ENCODE peak calls at places on chromosomes 4 and X, in four cellular contexts. One of them, this sample, is unnamed. For H3K4me1, the result is how much of the 10 kb centered on the place peaks cover.

GRCh38 chr4:39814403-39815185 is 116.7 kb downstream of the UBE2K start:
- DNase-seq in psoas muscle: no peak
- DNase-seq in left ventricle myocardium inferior: no peak
- DNase-seq in H9: no peak
- DNase-seq in this sample: no peak

GRCh38 chr4:184590196-184590595 is 59.1 kb downstream of the CASP3 start:
- DNase-seq in psoas muscle: no peak
- DNase-seq in left ventricle myocardium inferior: no peak
- DNase-seq in H9: no peak
- DNase-seq in this sample: no peak

GRCh38 chrX:16699389-16699788 is 13.1 kb downstream of the CTPS2 start:
- DNase-seq in psoas muscle: no peak
- DNase-seq in left ventricle myocardium inferior: no peak
- DNase-seq in H9: no peak
- DNase-seq in this sample: no peak

GRCh38 chrX:77436271-77436670 is 10.9 kb upstream of the FGF16 start:
- DNase-seq in psoas muscle: no peak
- DNase-seq in left ventricle myocardium inferior: no peak
- DNase-seq in H9: no peak
- DNase-seq in this sample: no peak

GRCh38 chr4:4758708-4759107 is 100.8 kb upstream of the MSX1 start:
- DNase-seq in psoas muscle: no peak
- DNase-seq in left ventricle myocardium inferior: no peak
- DNase-seq in H9: no peak
- DNase-seq in this sample: no peak

GRCh38 chr4:11700751-11701226 is 272.1 kb upstream of the HS3ST1 start:
- DNase-seq in psoas muscle: no peak
- DNase-seq in left ventricle myocardium inferior: no peak
- DNase-seq in H9: no peak
- DNase-seq in this sample: no peak

GRCh38 chr4:177012918-177013545 is 220.3 kb upstream of the VEGFC start:
- DNase-seq in psoas muscle: no peak
- DNase-seq in left ventricle myocardium inferior: no peak
- DNase-seq in H9: no peak
- DNase-seq in this sample: no peak

GRCh38 chr4:109803924-109804571 is 2.2 kb upstream of the CFI start:
- DNase-seq in psoas muscle: no peak
- DNase-seq in left ventricle myocardium inferior: no peak
- DNase-seq in H9: peak
- DNase-seq in this sample: no peak

GRCh38 chrX:154123241-154124219 is 20.5 kb upstream of the OPN1LW start:
- DNase-seq in psoas muscle: no peak
- DNase-seq in left ventricle myocardium inferior: peak
- DNase-seq in H9: no peak
- DNase-seq in this sample: peak

GRCh38 chr4:128600996-128601857 is 208.3 kb upstream of the JADE1 start:
- DNase-seq in psoas muscle: peak
- DNase-seq in left ventricle myocardium inferior: peak
- DNase-seq in H9: no peak
- DNase-seq in this sample: peak

GRCh38 chrX:12080265-12080664 is 58.0 kb upstream of the FRMPD4 start:
- DNase-seq in psoas muscle: no peak
- DNase-seq in left ventricle myocardium inferior: no peak
- DNase-seq in H9: peak
- DNase-seq in this sample: no peak

GRCh38 chr4:113446019-113446418 is 315.5 kb downstream of the CAMK2D start:
- DNase-seq in psoas muscle: no peak
- DNase-seq in left ventricle myocardium inferior: no peak
- DNase-seq in H9: no peak
- DNase-seq in this sample: no peak

GRCh38 chrX:47078129-47079043 is at the start of gene RGN:
- DNase-seq in psoas muscle: peak
- DNase-seq in left ventricle myocardium inferior: peak
- DNase-seq in H9: peak
- DNase-seq in this sample: no peak

GRCh38 chrX:103688949-103689348 is 2.5 kb upstream of the MORF4L2 start:
- DNase-seq in psoas muscle: no peak
- DNase-seq in left ventricle myocardium inferior: no peak
- DNase-seq in H9: no peak
- DNase-seq in this sample: no peak

GRCh38 chrX:9349572-9350259 is 115.1 kb upstream of the TBL1X start:
- DNase-seq in psoas muscle: no peak
- DNase-seq in left ventricle myocardium inferior: no peak
- DNase-seq in H9: no peak
- DNase-seq in this sample: no peak

GRCh38 chrX:9677098-9677739 is 88.4 kb downstream of the GPR143 start:
- DNase-seq in psoas muscle: no peak
- DNase-seq in left ventricle myocardium inferior: no peak
- DNase-seq in H9: no peak
- DNase-seq in this sample: peak

GRCh38 chr4:112279025-112279881 is 6.5 kb downstream of the TIFA start:
- DNase-seq in psoas muscle: no peak
- DNase-seq in left ventricle myocardium inferior: no peak
- DNase-seq in H9: no peak
- DNase-seq in this sample: no peak

GRCh38 chr4:15317246-15317645 is 110.6 kb upstream of the C1QTNF7 start:
- DNase-seq in psoas muscle: no peak
- DNase-seq in left ventricle myocardium inferior: no peak
- DNase-seq in H9: no peak
- DNase-seq in this sample: no peak
- H3K4me1 ChIP-seq in psoas muscle: under half
- H3K4me1 ChIP-seq in left ventricle myocardium inferior: under half
- H3K4me1 ChIP-seq in H9: under half
- H3K4me1 ChIP-seq in this sample: under half

GRCh38 chrX:40085714-40086113 is 12.0 kb downstream of the BCOR start:
- DNase-seq in psoas muscle: no peak
- DNase-seq in left ventricle myocardium inferior: no peak
- DNase-seq in H9: peak
- DNase-seq in this sample: no peak
- H3K27ac ChIP-seq in psoas muscle: peak
- H3K27ac ChIP-seq in left ventricle myocardium inferior: no peak
- H3K27ac ChIP-seq in H9: no peak
- H3K27ac ChIP-seq in this sample: no peak

DNA sequence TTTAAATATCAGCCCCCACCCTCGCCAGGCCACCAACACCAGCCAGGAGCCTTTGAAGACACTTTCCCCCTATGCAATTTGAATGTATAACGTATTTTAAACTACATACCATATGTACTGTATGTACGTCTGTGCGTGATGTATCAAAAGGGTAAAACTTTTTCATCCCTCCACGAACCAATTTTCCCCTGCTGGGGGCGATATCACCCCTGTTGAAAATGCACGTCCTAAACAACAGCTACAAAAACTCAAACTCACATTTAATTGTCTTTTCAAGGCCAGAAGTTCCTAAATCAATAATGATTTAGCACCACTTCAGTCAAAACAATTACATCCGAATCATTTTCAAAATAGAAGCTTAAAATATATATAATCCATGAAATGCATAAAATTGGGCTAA is 1.4 kb downstream of the VEGFD start:
- DNase-seq in psoas muscle: no peak
- DNase-seq in left ventricle myocardium inferior: no peak
- DNase-seq in H9: no peak
- DNase-seq in this sample: no peak
- TF ChIP-seq CTCF in psoas muscle: no peak
- TF ChIP-seq CTCF in left ventricle myocardium inferior: peak
- TF ChIP-seq CTCF in H9: peak
- TF ChIP-seq CTCF in this sample: peak

GRCh38 chr4:83552924-83553323 is 17.0 kb downstream of the GPAT3 start:
- DNase-seq in psoas muscle: no peak
- DNase-seq in left ventricle myocardium inferior: no peak
- DNase-seq in H9: no peak
- DNase-seq in this sample: no peak
- H3K4me1 ChIP-seq in psoas muscle: half or more
- H3K4me1 ChIP-seq in left ventricle myocardium inferior: half or more
- H3K4me1 ChIP-seq in H9: under half
- H3K4me1 ChIP-seq in this sample: under half

GRCh38 chr4:183398298-183399129 is 45.9 kb upstream of the CDKN2AIP start:
- DNase-seq in psoas muscle: peak
- DNase-seq in left ventricle myocardium inferior: peak
- DNase-seq in H9: peak
- DNase-seq in this sample: peak
- H3K27ac ChIP-seq in psoas muscle: no peak
- H3K27ac ChIP-seq in left ventricle myocardium inferior: peak
- H3K27ac ChIP-seq in H9: no peak
- H3K27ac ChIP-seq in this sample: peak

GRCh38 chrX:44157293-44157692 is 184.1 kb upstream of the NDP start:
- DNase-seq in psoas muscle: no peak
- DNase-seq in left ventricle myocardium inferior: no peak
- DNase-seq in H9: no peak
- DNase-seq in this sample: no peak

GRCh38 chrX:44157858-44158257 is 184.7 kb upstream of the NDP start:
- DNase-seq in psoas muscle: no peak
- DNase-seq in left ventricle myocardium inferior: no peak
- DNase-seq in H9: no peak
- DNase-seq in this sample: no peak

GRCh38 chrX:44152867-44153266 is 179.7 kb upstream of the NDP start:
- DNase-seq in psoas muscle: no peak
- DNase-seq in left ventricle myocardium inferior: no peak
- DNase-seq in H9: no peak
- DNase-seq in this sample: no peak

DNA sequence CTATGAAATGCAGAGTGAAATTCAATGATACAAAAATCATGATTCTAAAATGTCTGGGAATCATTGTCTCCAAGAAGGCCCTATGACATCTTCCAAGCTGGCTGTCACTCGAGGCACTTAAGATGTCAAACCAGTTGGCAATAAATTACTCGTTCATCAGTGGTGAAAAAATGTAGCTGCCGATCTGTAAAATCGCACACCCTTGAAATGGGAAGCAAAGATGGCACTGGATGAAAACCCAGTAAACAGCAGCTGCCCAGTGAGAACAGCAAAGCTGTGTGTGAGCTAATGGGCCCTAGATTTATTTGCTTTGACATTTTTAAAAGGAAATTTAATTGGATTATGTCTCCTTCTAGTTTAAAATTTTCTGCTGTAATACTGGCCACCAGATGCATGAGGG is 181.9 kb upstream of the NDP start:
- DNase-seq in psoas muscle: no peak
- DNase-seq in left ventricle myocardium inferior: no peak
- DNase-seq in H9: no peak
- DNase-seq in this sample: no peak
- TF ChIP-seq CTCF in psoas muscle: no peak
- TF ChIP-seq CTCF in left ventricle myocardium inferior: no peak
- TF ChIP-seq CTCF in H9: no peak
- TF ChIP-seq CTCF in this sample: no peak

GRCh38 chr4:53361451-53361850 is 4.4 kb downstream of the SCFD2 start:
- DNase-seq in psoas muscle: no peak
- DNase-seq in left ventricle myocardium inferior: no peak
- DNase-seq in H9: no peak
- DNase-seq in this sample: no peak

GRCh38 chr4:53364624-53365023 is 1.2 kb downstream of the SCFD2 start:
- DNase-seq in psoas muscle: no peak
- DNase-seq in left ventricle myocardium inferior: no peak
- DNase-seq in H9: no peak
- DNase-seq in this sample: no peak

GRCh38 chr4:53365121-53365485 is 758 bp downstream of the SCFD2 start:
- DNase-seq in psoas muscle: no peak
- DNase-seq in left ventricle myocardium inferior: no peak
- DNase-seq in H9: peak
- DNase-seq in this sample: no peak

GRCh38 chr4:53365486-53366300 is at the start of gene SCFD2:
- DNase-seq in psoas muscle: peak
- DNase-seq in left ventricle myocardium inferior: peak
- DNase-seq in H9: peak
- DNase-seq in this sample: peak

DNA sequence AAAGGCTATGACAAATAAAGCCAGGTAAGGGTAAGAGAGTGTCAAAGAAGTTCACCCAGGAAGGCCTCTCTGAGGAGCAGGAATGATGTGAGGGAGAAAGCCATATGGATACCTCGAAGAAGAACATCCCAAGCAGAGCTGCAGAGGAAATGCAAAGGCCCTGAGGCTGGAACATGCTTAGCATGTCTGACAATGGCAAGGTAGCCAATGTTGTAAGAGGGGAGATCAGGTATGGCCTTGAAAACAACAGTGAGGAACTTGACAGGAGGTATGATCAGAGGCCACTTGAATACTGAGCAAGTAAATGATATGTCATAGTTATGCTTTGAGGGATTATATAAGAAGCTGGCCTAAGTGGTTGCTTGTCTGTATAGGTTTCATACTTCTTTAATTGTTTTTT is 3.8 kb downstream of the SCFD2 start:
- DNase-seq in psoas muscle: no peak
- DNase-seq in left ventricle myocardium inferior: no peak
- DNase-seq in H9: no peak
- DNase-seq in this sample: no peak
- H3K4me1 ChIP-seq in psoas muscle: under half
- H3K4me1 ChIP-seq in left ventricle myocardium inferior: under half
- H3K4me1 ChIP-seq in H9: under half
- H3K4me1 ChIP-seq in this sample: under half

GRCh38 chr4:41410049-41410448 is 127.9 kb upstream of the LIMCH1 start:
- DNase-seq in psoas muscle: no peak
- DNase-seq in left ventricle myocardium inferior: no peak
- DNase-seq in H9: no peak
- DNase-seq in this sample: no peak

GRCh38 chr4:41400296-41400695 is 137.7 kb upstream of the LIMCH1 start:
- DNase-seq in psoas muscle: no peak
- DNase-seq in left ventricle myocardium inferior: no peak
- DNase-seq in H9: no peak
- DNase-seq in this sample: no peak

GRCh38 chr4:41409095-41409494 is 128.9 kb upstream of the LIMCH1 start:
- DNase-seq in psoas muscle: no peak
- DNase-seq in left ventricle myocardium inferior: no peak
- DNase-seq in H9: no peak
- DNase-seq in this sample: no peak

GRCh38 chr4:41405464-41405863 is 132.5 kb upstream of the LIMCH1 start:
- DNase-seq in psoas muscle: no peak
- DNase-seq in left ventricle myocardium inferior: no peak
- DNase-seq in H9: no peak
- DNase-seq in this sample: no peak

DNA sequence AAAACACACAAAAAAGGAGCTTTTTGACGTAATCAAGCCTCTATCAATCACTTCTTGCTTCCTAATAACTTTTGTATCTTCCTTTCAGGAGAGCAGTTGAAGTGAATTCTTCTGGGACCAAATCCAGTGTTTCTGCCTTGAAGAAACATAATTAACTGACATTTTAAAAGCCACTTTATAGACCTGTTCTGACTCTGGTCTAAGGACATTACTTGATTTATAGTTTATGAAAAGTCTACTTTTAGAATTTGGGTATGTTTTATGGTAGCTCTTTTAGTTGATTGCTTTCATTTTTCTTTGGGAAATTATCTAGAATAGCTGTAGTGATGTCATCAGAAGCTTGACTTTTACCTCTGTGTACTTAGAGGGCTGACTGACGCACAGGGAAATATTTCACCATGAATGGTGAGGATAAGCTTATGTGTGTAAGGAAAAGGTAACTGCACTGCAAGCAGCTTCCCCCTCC is 131.9 kb upstream of the LIMCH1 start:
- DNase-seq in psoas muscle: no peak
- DNase-seq in left ventricle myocardium inferior: no peak
- DNase-seq in H9: no peak
- DNase-seq in this sample: no peak
- H3K27ac ChIP-seq in psoas muscle: no peak
- H3K27ac ChIP-seq in left ventricle myocardium inferior: no peak
- H3K27ac ChIP-seq in H9: no peak
- H3K27ac ChIP-seq in this sample: no peak

GRCh38 chr4:155616112-155616511 is 50.5 kb upstream of the GUCY1A1 start:
- DNase-seq in psoas muscle: no peak
- DNase-seq in left ventricle myocardium inferior: no peak
- DNase-seq in H9: no peak
- DNase-seq in this sample: no peak
- TF ChIP-seq CTCF in psoas muscle: no peak
- TF ChIP-seq CTCF in left ventricle myocardium inferior: no peak
- TF ChIP-seq CTCF in H9: no peak
- TF ChIP-seq CTCF in this sample: no peak

This sample was measured in heart right ventricle.